ENCODE peak calls at places on chromosomes 4 and X, in six cellular contexts. D is hepatocyte; N is GM12865; R is stimulated activated CD4-positive, alpha-beta T cell treated with anti-CD3 and anti-CD28 coated beads, Interleukin-1b, Interleukin-23, amount 100 ng/mL, for 24 hours; U is activated T-cell treated with anti-CD3 and anti-CD28 coated beads, Interleukin-2, amount 50 U/mL, for 4 hours; S is Peyer's patch. C is an unnamed sample.

GRCh38 chr4:172962564-172963353 is 205.9 kb upstream of the GALNT7 start:
- DNase-seq in R (no peak), S (no peak), N (no peak), D (peak; percentile 70), U (no peak), C (no peak)

GRCh38 chrX:135112743-135113142 is 7.6 kb downstream of the ETDB start:
- DNase-seq in U (no peak), S (no peak), D (no peak), R (no peak), N (no peak), C (no peak)

GRCh38 chrX:11944486-11944885 is 186.4 kb downstream of the MSL3 start:
- DNase-seq in N (peak; percentile 28), U (no peak), S (no peak), D (peak; percentile 49), R (no peak), C (no peak)

GRCh38 chrX:133639726-133640125 is 224.4 kb upstream of the GPC4 start:
- DNase-seq in N (no peak), D (no peak), R (no peak), S (no peak), U (no peak), C (no peak)

GRCh38 chr4:143186634-143187033 is 1.9 kb downstream of the USP38 start:
- DNase-seq in S (no peak), D (peak; percentile 10), R (no peak), N (peak; percentile 15), U (no peak), C (no peak)

GRCh38 chr4:87092389-87093141 is 127.9 kb downstream of the KLHL8 start:
- DNase-seq in N (peak; percentile 35), R (no peak), U (no peak), S (peak; percentile 51), D (peak; percentile 82), C (peak; percentile 81)

GRCh38 chrX:133297284-133297683 is 79.1 kb upstream of the TFDP3 start:
- DNase-seq in S (no peak), R (no peak), U (no peak), D (no peak), N (no peak), C (no peak)

GRCh38 chr4:148441986-148442829 is at the start of gene NR3C2:
- DNase-seq in D (peak; percentile 98), N (peak; percentile 98), S (peak; percentile 99), R (peak; percentile 84), U (peak; percentile 94), C (peak; percentile 99)

GRCh38 chr4:149409186-149410056 is 406.2 kb downstream of the IQCM start:
- DNase-seq in R (no peak), S (no peak), N (no peak), U (no peak), D (no peak), C (no peak)

GRCh38 chr4:92847046-92847445 is 543.3 kb downstream of the GRID2 start:
- DNase-seq in U (no peak), N (no peak), D (no peak), S (no peak), R (no peak), C (no peak)

GRCh38 chr4:125741825-125742452 is 427.2 kb downstream of the FAT4 start:
- DNase-seq in S (no peak), U (no peak), D (peak; percentile 17), N (peak; percentile 2), R (no peak), C (no peak)

GRCh38 chr4:125070869-125071268 is 243.9 kb upstream of the FAT4 start:
- DNase-seq in U (no peak), N (no peak), S (no peak), R (no peak), D (no peak), C (no peak)

GRCh38 chrX:20378291-20378920 is 111.7 kb upstream of the RPS6KA3 start:
- DNase-seq in R (no peak), D (peak; percentile 53), N (peak; percentile 65), S (no peak), U (no peak), C (no peak)

GRCh38 chrX:140057001-140057411 is 91.7 kb upstream of the CXorf66 start:
- DNase-seq in N (peak; percentile 76), S (peak; percentile 38), U (peak; percentile 47), R (peak; percentile 6), D (peak; percentile 88), C (peak; percentile 77)

GRCh38 chrX:132092439-132093065 is 35.3 kb downstream of the FRMD7 start:
- DNase-seq in D (peak; percentile 68), S (peak; percentile 37), R (peak; percentile 1), U (peak; percentile 33), N (peak; percentile 70), C (peak; percentile 57)

GRCh38 chrX:69987691-69988090 is 62.0 kb downstream of the AWAT2 start:
- DNase-seq in D (no peak), R (no peak), U (no peak), S (no peak), N (no peak), C (no peak)

GRCh38 chr4:139763668-139764067 is 98.0 kb downstream of the MGST2 start:
- DNase-seq in R (no peak), S (no peak), D (peak; percentile 32), U (no peak), N (no peak), C (no peak)

GRCh38 chrX:1341531-1342179 is 5.1 kb downstream of the IL3RA start:
- DNase-seq in R (no peak), U (no peak), S (no peak), D (no peak), N (no peak), C (no peak)

GRCh38 chr4:83248486-83248885 is 36.1 kb downstream of the COQ2 start:
- DNase-seq in R (no peak), S (no peak), N (no peak), D (no peak), U (no peak), C (no peak)

GRCh38 chrX:30971761-30972603 is 82.9 kb upstream of the TAB3 start:
- DNase-seq in D (peak; percentile 65), U (no peak), N (peak; percentile 35), R (no peak), S (no peak), C (no peak)

GRCh38 chrX:72050011-72050410 is 81.7 kb downstream of the RTL5 start:
- DNase-seq in R (no peak), S (no peak), D (no peak), U (no peak), N (no peak), C (no peak)

GRCh38 chr4:52728877-52729276 is 22.3 kb downstream of the ERVMER34-1 start:
- DNase-seq in R (no peak), S (no peak), U (no peak), D (no peak), N (no peak), C (no peak)

GRCh38 chrX:86133761-86134160 is 14.5 kb upstream of the DACH2 start:
- DNase-seq in D (peak; percentile 32), U (no peak), R (no peak), N (peak; percentile 10), S (no peak), C (no peak)

GRCh38 chr4:17323619-17324400 is 188.1 kb downstream of the QDPR start:
- DNase-seq in S (no peak), N (no peak), U (no peak), R (no peak), D (peak; percentile 30), C (no peak)

GRCh38 chr4:46844325-46844917 is 64.6 kb downstream of the COX7B2 start:
- DNase-seq in R (peak; percentile 24), N (peak; percentile 77), U (peak; percentile 12), S (peak; percentile 19), D (peak; percentile 83), C (no peak)

C was measured in right lobe of liver.